ENCODE peak calls at places on chromosome 13, in six cellular contexts. K, O, H, P, W and T are unnamed samples. For H3K4me1, the result is how much of the 10 kb centered on the place peaks cover.

GRCh38 chr13:57824121-57824520 is 192.6 kb downstream of the PCDH17 start:
- DNase-seq in W (no peak), P (peak), H (no peak), K (no peak), O (no peak), T (no peak)

GRCh38 chr13:113836917-113837553 is 26.8 kb downstream of the GAS6 start:
- DNase-seq in P (peak), H (peak), W (no peak), O (peak), K (no peak), T (peak)

GRCh38 chr13:78722700-78723099 is 63.7 kb upstream of the OBI1 start:
- DNase-seq in O (no peak), H (no peak), K (no peak), P (no peak), W (no peak), T (no peak)

GRCh38 chr13:113933901-113934300 is 40.0 kb downstream of the C13orf46 start:
- DNase-seq in H (no peak), P (no peak), W (no peak), K (no peak), O (peak), T (no peak)

GRCh38 chr13:79307866-79308298 is 98.2 kb downstream of the RBM26 start:
- DNase-seq in W (no peak), P (no peak), H (no peak), K (peak), O (no peak), T (peak)

GRCh38 chr13:106311004-106311403 is 224.5 kb downstream of the EFNB2 start:
- DNase-seq in K (no peak), W (no peak), O (no peak), P (no peak), H (no peak), T (peak)

GRCh38 chr13:31204592-31204991 is 4.8 kb downstream of the B3GLCT start:
- DNase-seq in P (peak), K (no peak), H (no peak), W (no peak), O (no peak), T (no peak)

GRCh38 chr13:106990594-106990993 is 422.7 kb upstream of the ARGLU1 start:
- DNase-seq in P (no peak), K (no peak), H (no peak), W (no peak), O (no peak), T (no peak)

GRCh38 chr13:30744056-30744684 is 8.8 kb downstream of the ALOX5AP start:
- DNase-seq in K (no peak), O (no peak), H (peak), W (peak), P (peak), T (no peak)

GRCh38 chr13:99473515-99473914 is 27.8 kb upstream of the TM9SF2 start:
- DNase-seq in P (no peak), H (no peak), W (no peak), K (no peak), O (no peak), T (no peak)

GRCh38 chr13:80084086-80084676 is 256.7 kb downstream of the SPRY2 start:
- DNase-seq in K (no peak), P (peak), H (peak), O (no peak), W (no peak), T (peak)

GRCh38 chr13:109836629-109837607 is 50.5 kb upstream of the IRS2 start:
- DNase-seq in O (peak), H (peak), P (peak), K (no peak), W (no peak), T (no peak)

GRCh38 chr13:33611016-33611805 is 206.7 kb upstream of the RFC3 start:
- DNase-seq in H (peak), P (no peak), O (peak), W (no peak), K (no peak), T (peak)

GRCh38 chr13:65606622-65607021 is 1623.5 kb downstream of the PCDH9 start:
- DNase-seq in P (no peak), K (no peak), H (no peak), O (no peak), W (no peak), T (no peak)

GRCh38 chr13:100510208-100510997 is 78.2 kb downstream of the GGACT start:
- DNase-seq in H (no peak), P (no peak), W (no peak), K (peak), O (no peak), T (no peak)

GRCh38 chr13:95535243-95535642 is 17.3 kb upstream of the CLDN10 start:
- DNase-seq in O (no peak), K (no peak), W (no peak), H (peak), P (peak), T (no peak)

DNA sequence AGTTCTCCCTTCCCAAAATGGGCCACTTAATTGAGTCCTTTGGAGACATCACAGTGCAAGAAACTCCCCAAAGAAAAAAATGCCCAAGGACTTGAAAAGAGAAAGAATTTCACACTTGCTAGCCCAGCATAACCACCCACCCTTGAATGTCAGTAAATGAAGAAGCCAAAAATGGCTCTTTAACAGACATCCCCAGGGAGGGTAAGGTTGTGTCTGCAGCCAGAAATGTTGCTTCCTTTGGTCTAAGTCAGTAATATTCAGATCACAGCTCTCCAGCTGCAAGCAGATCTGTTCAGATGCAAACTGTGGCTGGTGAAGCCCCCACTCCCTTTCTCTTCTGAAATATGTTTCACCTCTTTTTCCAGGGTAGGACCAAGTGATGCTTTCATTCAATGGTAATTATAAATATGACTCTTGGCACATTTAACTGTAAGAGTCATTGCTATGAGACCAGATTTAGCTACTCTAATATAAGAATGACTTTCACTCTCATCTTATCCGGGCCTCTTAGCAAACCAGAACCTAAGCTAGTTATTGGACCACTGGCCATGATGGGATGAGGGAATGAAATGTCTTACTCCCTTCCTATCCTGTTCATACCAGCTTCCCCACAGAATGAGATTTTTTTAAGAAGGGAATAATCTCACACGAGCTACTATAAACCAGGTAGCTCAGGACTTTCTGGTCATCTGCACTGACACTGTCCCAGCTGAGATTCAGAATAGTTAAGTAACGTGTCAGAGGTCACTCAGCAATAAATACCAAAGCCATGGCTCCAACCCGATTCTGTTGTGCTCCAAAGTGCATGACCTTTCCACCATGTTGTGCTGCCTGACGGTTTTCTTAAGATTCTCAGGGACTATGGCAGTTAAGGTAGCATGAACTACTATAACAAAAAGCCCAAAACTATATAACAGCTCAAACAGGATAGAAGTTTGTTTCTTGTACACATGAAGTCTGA is 234.1 kb downstream of the FOXO1 start:
- DNase-seq in H (no peak), O (no peak), K (no peak), W (no peak), P (no peak), T (no peak)
- H3K4me1 ChIP-seq in H (under half), O (under half), K (under half), W (under half), P (under half), T (under half)

GRCh38 chr13:98267080-98267912 is 90.2 kb upstream of the RNF113B start:
- DNase-seq in H (peak), K (no peak), W (no peak), O (peak), P (peak), T (peak)
- H3K27ac ChIP-seq in H (peak), K (no peak), W (no peak), O (peak), P (peak), T (no peak)

GRCh38 chr13:50080856-50081105 is 65.5 kb downstream of the KCNRG start:
- DNase-seq in P (no peak), K (no peak), W (no peak), H (no peak), O (no peak), T (no peak)
- H3K4me1 ChIP-seq in P (under half), K (under half), W (under half), H (under half), O (under half), T (under half)

DNA sequence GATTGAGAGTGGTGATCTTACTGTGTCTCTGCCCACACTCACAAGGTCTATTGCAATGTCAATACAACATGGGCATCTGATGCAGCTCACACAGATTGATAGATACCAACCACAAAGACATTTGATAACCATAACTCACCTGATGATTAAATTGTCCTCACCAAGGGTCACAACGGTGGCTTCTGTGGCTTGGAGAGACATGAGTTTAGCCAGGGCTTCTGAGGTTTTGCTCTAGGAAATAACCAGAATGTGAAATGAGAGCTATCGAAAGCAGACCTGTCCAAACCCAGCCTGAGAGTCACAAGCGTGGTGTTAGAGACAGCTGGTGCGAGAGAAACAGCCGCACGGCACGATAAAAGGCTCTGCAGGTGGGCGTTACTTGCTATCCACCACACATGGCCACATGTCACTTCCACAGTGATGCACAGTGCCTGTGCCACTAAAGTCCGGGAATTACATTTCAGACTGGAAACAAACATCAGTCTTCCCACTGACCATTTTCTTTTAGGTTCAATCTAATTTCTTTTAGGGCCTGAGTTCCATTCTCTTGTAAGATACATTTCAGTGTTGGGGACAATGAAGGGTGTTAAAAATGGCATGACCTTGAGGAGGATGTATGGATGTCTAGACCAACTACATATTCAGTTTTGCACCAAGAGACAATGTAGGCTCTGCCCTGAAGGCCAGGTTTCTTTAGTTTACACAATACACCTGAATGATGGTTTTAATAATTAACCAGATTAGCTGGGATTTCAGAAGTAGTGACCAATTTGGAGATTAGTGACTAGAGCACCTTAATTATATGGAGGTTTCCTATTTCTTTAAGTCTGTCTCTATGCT is 53.7 kb downstream of the ATP7B start:
- DNase-seq in H (no peak), K (no peak), W (no peak), O (no peak), P (no peak), T (no peak)
- H3K27ac ChIP-seq in H (no peak), K (no peak), W (no peak), O (no peak), P (peak), T (no peak)

GRCh38 chr13:21033224-21033855 is 28.0 kb downstream of the LATS2 start:
- DNase-seq in K (no peak), H (peak), W (no peak), O (peak), P (no peak), T (peak)

GRCh38 chr13:21032656-21033055 is 28.7 kb downstream of the LATS2 start:
- DNase-seq in P (no peak), H (no peak), O (no peak), K (no peak), W (no peak), T (no peak)

GRCh38 chr13:21037656-21038055 is 23.7 kb downstream of the LATS2 start:
- DNase-seq in W (no peak), H (no peak), K (peak), O (no peak), P (no peak), T (no peak)

GRCh38 chr13:21033866-21034601 is 27.4 kb downstream of the LATS2 start:
- DNase-seq in O (no peak), H (peak), K (no peak), P (no peak), W (no peak), T (peak)

GRCh38 chr13:21034602-21035190 is 26.7 kb downstream of the LATS2 start:
- DNase-seq in H (no peak), O (no peak), W (no peak), K (peak), P (no peak), T (peak)
- H3K4me1 ChIP-seq in H (half or more), O (under half), W (under half), K (under half), P (under half), T (under half)

DNA sequence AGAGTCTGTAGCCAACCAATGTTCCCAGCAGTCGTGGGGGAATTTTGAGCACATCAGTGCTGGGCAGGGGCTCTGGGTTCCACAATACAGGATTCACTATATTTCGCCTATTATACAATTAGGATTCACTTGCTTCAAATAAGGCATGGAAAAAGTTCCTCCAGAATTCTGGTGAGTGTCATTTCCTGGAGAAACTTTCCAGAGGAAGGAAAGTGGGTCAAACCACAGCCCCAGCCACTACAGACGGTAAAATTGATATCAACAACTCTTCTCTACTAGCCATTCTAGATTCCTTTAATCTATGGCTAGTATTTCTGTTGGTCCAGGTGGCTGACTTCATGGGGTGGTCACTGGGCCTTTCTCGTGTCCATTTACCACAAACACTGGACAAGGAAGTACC is 10.5 kb downstream of the MYCBP2 start:
- DNase-seq in O (no peak), P (no peak), W (no peak), H (no peak), K (no peak), T (peak)
- H3K27ac ChIP-seq in O (no peak), P (no peak), W (no peak), H (no peak), K (no peak), T (no peak)

GRCh38 chr13:59700281-59700680 is 463.4 kb downstream of the DIAPH3 start:
- DNase-seq in K (no peak), O (no peak), W (no peak), P (no peak), H (no peak), T (no peak)
- H3K4me1 ChIP-seq in K (under half), O (under half), W (under half), P (under half), H (under half), T (under half)

GRCh38 chr13:44989941-44990340 is 603 bp downstream of the GPALPP1 start:
- DNase-seq in K (no peak), W (no peak), O (no peak), P (peak), H (no peak), T (peak)
- H3K27ac ChIP-seq in K (no peak), W (peak), O (peak), P (peak), H (peak), T (peak)

DNA sequence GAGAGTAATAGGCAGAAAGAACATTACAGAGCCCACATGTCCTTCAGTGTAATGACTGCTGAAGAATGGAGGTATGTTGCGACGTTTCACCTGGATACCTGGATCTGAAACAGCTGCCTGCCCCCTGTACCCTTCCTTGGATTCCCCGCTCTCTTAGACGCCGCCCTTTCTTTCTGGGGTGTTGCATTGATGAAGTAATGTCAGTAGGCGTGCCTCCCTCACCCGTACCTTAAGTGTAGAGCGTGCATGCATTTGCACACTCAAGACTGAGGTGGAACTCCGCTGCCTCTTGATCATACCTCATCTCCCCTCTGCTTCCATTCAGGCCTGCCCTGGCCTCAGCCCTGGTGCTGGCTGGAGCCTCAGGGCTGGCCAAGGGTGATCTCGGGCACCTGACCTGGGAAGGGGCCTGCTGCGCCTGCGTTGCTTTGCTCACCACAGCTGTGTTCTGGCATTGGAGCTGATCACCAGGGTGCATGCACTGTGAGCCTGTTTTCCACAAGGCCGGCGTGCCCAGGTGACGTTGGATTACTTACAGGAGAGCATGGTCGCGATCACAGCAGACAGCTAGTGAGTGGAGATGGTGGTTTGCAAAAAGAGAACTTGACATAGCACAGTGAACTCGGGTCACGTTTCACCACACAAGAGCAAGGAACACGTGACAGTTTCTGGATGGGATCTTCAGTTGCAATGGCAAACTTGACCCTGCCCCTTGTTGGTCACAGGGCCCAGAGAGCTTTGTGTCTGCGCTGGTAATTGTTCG is 99.0 kb downstream of the ARHGEF7 start:
- DNase-seq in O (peak), W (no peak), H (peak), K (no peak), P (no peak), T (no peak)
- H3K4me1 ChIP-seq in O (under half), W (under half), H (under half), K (under half), P (under half), T (under half)

GRCh38 chr13:47069133-47069532 is 172.3 kb upstream of the HTR2A start:
- DNase-seq in H (no peak), W (no peak), K (no peak), O (no peak), P (no peak), T (no peak)

GRCh38 chr13:47064381-47064780 is 167.5 kb upstream of the HTR2A start:
- DNase-seq in K (no peak), H (no peak), W (no peak), P (no peak), O (no peak), T (no peak)

GRCh38 chr13:47067296-47067695 is 170.4 kb upstream of the HTR2A start:
- DNase-seq in P (no peak), W (no peak), H (no peak), K (no peak), O (no peak), T (no peak)

GRCh38 chr13:47066261-47066660 is 169.4 kb upstream of the HTR2A start:
- DNase-seq in P (no peak), K (no peak), O (no peak), H (no peak), W (no peak), T (no peak)
- H3K27ac ChIP-seq in P (no peak), K (no peak), O (no peak), H (no peak), W (no peak), T (no peak)